ENCODE peak calls at places on chromosome 16, in eight cellular contexts. C is GM23338, S is left ventricle myocardium inferior, M is heart left ventricle, I is upper lobe of right lung, P is IMR-90, L is cardiac fibroblast, O is fibroblast of lung. G is an unnamed sample.

GRCh38 chr16:4319454-4319853 is 3.6 kb downstream of the GLIS2 start:
- DNase-seq in C (no peak), M (no peak), S (no peak), I (peak; percentile 73), P (no peak), O (no peak), L (peak; percentile 38), G (peak; percentile 49)

GRCh38 chr16:53129281-53130192 is 74.7 kb downstream of the CHD9 start:
- DNase-seq in L (peak; percentile 74), P (peak; percentile 81), C (peak; percentile 45), M (no peak), S (no peak), I (no peak), O (peak; percentile 55), G (peak; percentile 29)

GRCh38 chr16:57481421-57481820 is 4.9 kb downstream of the DOK4 start:
- DNase-seq in I (no peak), M (no peak), S (no peak), C (no peak), L (no peak), O (no peak), P (no peak), G (no peak)

GRCh38 chr16:56964243-56965148 is 2.7 kb downstream of the CETP start:
- DNase-seq in S (peak; percentile 90), C (peak; percentile 97), L (peak; percentile 96), P (peak; percentile 84), O (peak; percentile 77), I (peak; percentile 94), M (peak; percentile 95), G (peak; percentile 60)

GRCh38 chr16:89294486-89294885 is 77.0 kb downstream of the ZNF778 start:
- DNase-seq in S (no peak), P (no peak), O (no peak), L (no peak), I (no peak), C (no peak), M (peak; percentile 57), G (no peak)

GRCh38 chr16:85423631-85424030 is 189.5 kb upstream of the GSE1 start:
- DNase-seq in L (no peak), C (no peak), M (no peak), I (peak; percentile 61), O (no peak), P (no peak), S (peak; percentile 4), G (no peak)

GRCh38 chr16:1862394-1862793 is 9.6 kb downstream of the MEIOB start:
- DNase-seq in P (no peak), S (no peak), L (no peak), C (no peak), O (no peak), I (no peak), M (no peak), G (no peak)

GRCh38 chr16:78696797-78697196 is 597.3 kb downstream of the WWOX start:
- DNase-seq in O (no peak), S (no peak), P (no peak), L (no peak), C (no peak), M (no peak), I (no peak), G (no peak)

GRCh38 chr16:77993586-77993985 is 28.8 kb upstream of the CLEC3A start:
- DNase-seq in C (peak; percentile 22), P (peak; percentile 35), O (peak; percentile 48), M (no peak), S (no peak), L (no peak), I (no peak), G (peak; percentile 39)

GRCh38 chr16:28181557-28181914 is 30.2 kb downstream of the XPO6 start:
- DNase-seq in M (no peak), I (no peak), C (no peak), P (peak; percentile 97), O (peak; percentile 96), L (peak; percentile 92), S (no peak), G (peak; percentile 82)

GRCh38 chr16:19644877-19645276 is 73.2 kb downstream of the KNOP1 start:
- DNase-seq in I (no peak), O (no peak), M (peak; percentile 77), P (peak; percentile 14), L (peak; percentile 67), C (no peak), S (peak; percentile 86), G (no peak)

GRCh38 chr16:75555213-75555706 is 792 bp downstream of the TMEM231 start:
- DNase-seq in S (peak; percentile 84), P (peak; percentile 86), C (peak; percentile 98), M (peak; percentile 88), L (peak; percentile 92), I (peak; percentile 81), O (peak; percentile 89), G (peak; percentile 93)

GRCh38 chr16:23248261-23249194 is 53.6 kb upstream of the SCNN1B start:
- DNase-seq in S (no peak), C (no peak), O (peak; percentile 55), M (no peak), I (no peak), L (peak; percentile 5), P (no peak), G (no peak)

GRCh38 chr16:79284760-79285159 is 315.8 kb downstream of the MAF start:
- DNase-seq in L (no peak), O (no peak), C (no peak), M (no peak), P (no peak), I (no peak), S (no peak), G (no peak)

GRCh38 chr16:88790312-88791150 is 5.5 kb upstream of the PIEZO1 start:
- DNase-seq in I (peak; percentile 88), S (peak; percentile 52), L (no peak), C (peak; percentile 35), M (no peak), P (peak; percentile 24), O (peak; percentile 56), G (no peak)

GRCh38 chr16:73002836-73003235 is 45.1 kb downstream of the ZFHX3 start:
- DNase-seq in L (no peak), I (no peak), M (no peak), S (no peak), C (no peak), O (peak; percentile 77), P (peak; percentile 74), G (no peak)

GRCh38 chr16:73000907-73001521 is 46.9 kb downstream of the ZFHX3 start:
- DNase-seq in C (no peak), I (peak; percentile 18), P (no peak), L (no peak), M (no peak), S (no peak), O (no peak), G (no peak)

GRCh38 chr16:72999541-73000019 is 48.3 kb downstream of the ZFHX3 start:
- DNase-seq in C (no peak), M (no peak), L (no peak), S (no peak), O (no peak), P (no peak), I (peak; percentile 45), G (no peak)

GRCh38 chr16:72997141-72997542 is 50.8 kb downstream of the ZFHX3 start:
- DNase-seq in M (no peak), S (no peak), C (no peak), L (peak; percentile 80), O (no peak), I (no peak), P (peak; percentile 18), G (peak; percentile 93)

GRCh38 chr16:73000020-73000906 is 47.7 kb downstream of the ZFHX3 start:
- DNase-seq in L (peak; percentile 41), I (peak; percentile 55), C (no peak), M (no peak), O (peak; percentile 72), P (no peak), S (peak; percentile 51), G (peak; percentile 35)
- TF ChIP-seq CTCF in L (no peak), I (no peak), C (no peak), M (no peak), O (no peak), P (no peak), S (no peak), G (no peak)

GRCh38 chr16:30997887-30998711 is 12.3 kb downstream of the STX1B start:
- DNase-seq in P (peak; percentile 84), O (peak; percentile 92), C (peak; percentile 34), M (no peak), I (no peak), L (peak; percentile 84), S (no peak), G (peak; percentile 90)

GRCh38 chr16:30996324-30996999 is 11.5 kb downstream of the HSD3B7 start:
- DNase-seq in L (peak; percentile 30), P (no peak), S (no peak), C (peak; percentile 32), I (no peak), M (no peak), O (no peak), G (no peak)

GRCh38 chr16:30997000-30997886 is 12.2 kb downstream of the HSD3B7 start:
- DNase-seq in L (peak; percentile 76), I (peak; percentile 92), O (peak; percentile 69), C (peak; percentile 93), P (peak; percentile 41), S (peak; percentile 86), M (peak; percentile 92), G (peak; percentile 84)

GRCh38 chr16:30992931-30993816 is 8.2 kb downstream of the HSD3B7 start:
- DNase-seq in L (no peak), O (no peak), P (no peak), S (no peak), C (no peak), M (no peak), I (no peak), G (no peak)

DNA sequence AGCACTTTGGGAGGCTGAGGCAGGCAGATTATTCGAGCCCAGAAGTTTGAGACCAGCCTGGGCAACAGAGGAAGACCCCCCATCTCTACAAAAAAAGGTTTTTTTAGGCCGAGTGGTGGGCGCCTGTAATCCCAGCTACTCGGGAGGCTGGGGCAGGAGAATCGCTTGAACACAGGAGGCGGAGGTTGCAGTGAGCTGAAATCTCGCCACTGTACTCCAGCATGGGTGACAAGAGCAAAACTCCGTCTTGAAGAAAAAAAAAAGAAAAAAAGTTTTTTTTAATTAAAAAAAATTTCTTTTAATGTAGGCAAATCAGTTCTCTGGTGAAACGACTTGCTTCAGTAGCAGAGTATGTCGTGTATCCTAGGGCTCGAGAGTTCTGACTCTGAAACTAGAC is 10.9 kb downstream of the HSD3B7 start:
- DNase-seq in O (no peak), L (no peak), C (no peak), S (no peak), M (no peak), I (no peak), P (no peak), G (no peak)
- H3K4me3 ChIP-seq in O (no peak overlapping the region), L (no peak overlapping the region), C (peak overlapping the region; percentile 75), S (no peak overlapping the region), M (no peak overlapping the region), I (no peak overlapping the region), P (no peak overlapping the region), G (no peak overlapping the region)

DNA sequence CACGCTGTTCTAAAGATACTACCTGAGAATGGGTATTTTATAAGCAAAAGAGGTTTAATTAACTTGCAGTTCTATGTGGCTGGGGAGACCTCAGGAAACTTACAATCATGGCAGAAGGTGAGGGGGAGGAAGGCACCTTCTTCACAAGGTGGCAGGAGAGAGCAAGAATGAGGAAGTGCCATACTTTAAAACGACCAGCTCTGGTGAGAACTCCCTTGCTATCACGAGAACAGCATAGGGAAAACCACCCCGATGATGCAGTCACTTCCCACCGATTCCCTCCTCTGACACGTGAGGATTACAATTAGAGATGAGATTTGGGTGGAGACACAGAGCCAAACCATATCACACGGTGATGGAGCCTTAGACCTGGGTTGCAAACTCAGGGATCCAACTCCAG is 317.5 kb upstream of the EEF2KMT start:
- DNase-seq in C (peak; percentile 71), P (no peak), I (no peak), M (no peak), O (no peak), L (no peak), S (no peak), G (no peak)
- TF ChIP-seq CTCF in C (peak; percentile 62), P (no peak), I (no peak), M (no peak), O (no peak), L (no peak), S (no peak), G (no peak)

GRCh38 chr16:825298-826061 is 24.9 kb upstream of the GNG13 start:
- DNase-seq in O (no peak), I (no peak), C (no peak), M (no peak), L (no peak), P (no peak), S (no peak), G (no peak)
- H3K4me3 ChIP-seq in O (no peak overlapping the region), I (no peak overlapping the region), C (no peak overlapping the region), M (no peak overlapping the region), L (no peak overlapping the region), P (no peak overlapping the region), S (no peak overlapping the region), G (no peak overlapping the region)

G was measured in epithelial cell of esophagus.